ENCODE peak calls at places on chromosomes 12 and 14, in four cellular contexts. M is suprapubic skin; T is GM23248; J is CD8-positive, alpha-beta T cell. D is an unnamed sample.
A peak's percentile ranks its signal among the peaks of the same experiment; 100 is the strongest.

GRCh38 chr14:105388110-105388951 is 10.0 kb upstream of the TEX22 start:
- DNase-seq in M (no peak), T (no peak), J (no peak), D (no peak)

GRCh38 chr14:104143521-104144452 is 5.4 kb downstream of the KIF26A start:
- DNase-seq in M (no peak), T (no peak), J (peak; percentile 18), D (no peak)

GRCh38 chr14:96363751-96364336 is 518 bp downstream of the GSKIP start:
- DNase-seq in M (peak; percentile 74), T (peak; percentile 76), J (peak; percentile 46), D (peak; percentile 22)

GRCh38 chr12:93911436-93911835 is 234.3 kb downstream of the CRADD start:
- DNase-seq in M (no peak), T (peak; percentile 10), J (no peak), D (no peak)

GRCh38 chr14:64844272-64844671 is 35.4 kb downstream of the SPTB start:
- DNase-seq in M (no peak), T (no peak), J (no peak), D (no peak)

GRCh38 chr12:10361084-10361483 is 28.8 kb downstream of the KLRK1 start:
- DNase-seq in M (no peak), T (no peak), J (no peak), D (no peak)

GRCh38 chr14:94001501-94002396 is 4.6 kb downstream of the CCDC197 start:
- DNase-seq in M (no peak), T (peak; percentile 84), J (peak; percentile 29), D (peak; percentile 63)

GRCh38 chr12:105024926-105025325 is 38.8 kb downstream of the NOPCHAP1 start:
- DNase-seq in M (no peak), T (no peak), J (no peak), D (no peak)

GRCh38 chr14:103422981-103423600 is 37.9 kb downstream of the MARK3 start:
- DNase-seq in M (no peak), T (peak; percentile 64), J (no peak), D (no peak)

GRCh38 chr14:49052516-49052915 is 533.7 kb downstream of the RPS29 start:
- DNase-seq in M (no peak), T (peak; percentile 36), J (no peak), D (no peak)

GRCh38 chr12:1552978-1553471 is 41.4 kb downstream of the FBXL14 start:
- DNase-seq in M (no peak), T (peak; percentile 60), J (no peak), D (no peak)

GRCh38 chr12:1553987-1554982 is 40.1 kb downstream of the FBXL14 start:
- DNase-seq in M (no peak), T (no peak), J (no peak), D (no peak)

GRCh38 chr12:1551496-1551895 is 42.9 kb downstream of the FBXL14 start:
- DNase-seq in M (no peak), T (no peak), J (no peak), D (no peak)

GRCh38 chr12:1553546-1553945 is 40.8 kb downstream of the FBXL14 start:
- DNase-seq in M (no peak), T (no peak), J (no peak), D (no peak)

GRCh38 chr12:1552171-1552570 is 42.2 kb downstream of the FBXL14 start:
- DNase-seq in M (no peak), T (peak; percentile 47), J (no peak), D (no peak)
- H3K27ac ChIP-seq in M (no peak overlapping the region), T (peak overlapping the region; percentile 54), J (no peak overlapping the region), D (no peak overlapping the region)

GRCh38 chr12:96395236-96395635 is 5.0 kb downstream of the CDK17 start:
- DNase-seq in M (no peak), T (peak; percentile 31), J (no peak), D (no peak)

GRCh38 chr12:96396914-96397313 is 3.3 kb downstream of the CDK17 start:
- DNase-seq in M (no peak), T (no peak), J (no peak), D (no peak)

GRCh38 chr12:96397756-96398421 is 2.4 kb downstream of the CDK17 start:
- DNase-seq in M (no peak), T (peak; percentile 62), J (no peak), D (no peak)

GRCh38 chr12:96398422-96399080 is 1.7 kb downstream of the CDK17 start:
- DNase-seq in M (no peak), T (peak; percentile 30), J (no peak), D (no peak)

GRCh38 chr12:96396209-96396608 is 4.0 kb downstream of the CDK17 start:
- DNase-seq in M (no peak), T (no peak), J (no peak), D (no peak)
- H3K27ac ChIP-seq in M (no peak overlapping the region), T (peak overlapping the region; percentile 94), J (no peak overlapping the region), D (peak overlapping the region; percentile 27)

GRCh38 chr12:1661553-1662335 is 29.1 kb upstream of the ADIPOR2 start:
- DNase-seq in M (peak; percentile 96), T (peak; percentile 98), J (peak; percentile 85), D (peak; percentile 84)

GRCh38 chr12:1657616-1658167 is 28.7 kb downstream of the WNT5B start:
- DNase-seq in M (no peak), T (no peak), J (no peak), D (no peak)

GRCh38 chr12:1663440-1664132 is 27.3 kb upstream of the ADIPOR2 start:
- DNase-seq in M (no peak), T (no peak), J (no peak), D (no peak)

GRCh38 chr12:1662761-1663439 is 28.0 kb upstream of the ADIPOR2 start:
- DNase-seq in M (peak; percentile 71), T (peak; percentile 49), J (peak; percentile 32), D (no peak)

GRCh38 chr12:1660304-1661187 is 30.3 kb upstream of the ADIPOR2 start:
- DNase-seq in M (peak; percentile 88), T (peak; percentile 53), J (peak; percentile 79), D (peak; percentile 89)
- H3K27ac ChIP-seq in M (peak overlapping the region; percentile 96), T (peak overlapping the region; percentile 55), J (peak overlapping the region; percentile 9), D (peak overlapping the region; percentile 78)

GRCh38 chr14:99265571-99265970 is 6.4 kb downstream of the BCL11B start:
- DNase-seq in M (no peak), T (no peak), J (no peak), D (no peak)
- H3K27ac ChIP-seq in M (peak overlapping the region; percentile 91), T (no peak overlapping the region), J (peak overlapping the region; percentile 97), D (no peak overlapping the region)